ENCODE peak calls at places on chromosomes 4 and X, in five cellular contexts. L is adipocyte; X is NCI-H2081; C is CD8-positive, alpha-beta T cell; E is GM12891. M is an unnamed sample.

GRCh38 chrX:133645251-133645650 is 230.0 kb upstream of the GPC4 start:
- DNase-seq in X (no peak), L (peak; percentile 52), E (no peak), C (no peak), M (no peak)

GRCh38 chr4:95087657-95088455 is 330.1 kb downstream of the BMPR1B start:
- DNase-seq in L (peak; percentile 33), X (no peak), C (no peak), E (no peak), M (no peak)

GRCh38 chr4:120007171-120007894 is 59.3 kb downstream of the MAD2L1 start:
- DNase-seq in L (peak; percentile 84), E (no peak), C (no peak), X (no peak), M (no peak)

GRCh38 chrX:8453619-8454018 is 11.0 kb upstream of the VCX3B start:
- DNase-seq in C (no peak), E (no peak), L (no peak), X (no peak), M (no peak)

GRCh38 chr4:21452931-21453330 is 495.6 kb downstream of the KCNIP4 start:
- DNase-seq in E (no peak), C (no peak), L (no peak), X (no peak), M (no peak)

GRCh38 chr4:185039508-185040273 is 21.4 kb downstream of the HELT start:
- DNase-seq in X (peak; percentile 50), C (peak; percentile 47), L (peak; percentile 85), E (peak; percentile 42), M (peak; percentile 56)

GRCh38 chr4:1759818-1760223 is 33.3 kb upstream of the FGFR3 start:
- DNase-seq in X (no peak), L (no peak), C (no peak), E (no peak), M (no peak)

GRCh38 chr4:82201805-82202636 is 171.8 kb downstream of the HNRNPD start:
- DNase-seq in L (peak; percentile 51), X (peak; percentile 52), C (peak; percentile 37), E (no peak), M (no peak)

GRCh38 chr4:173332963-173333657 is 1.0 kb downstream of the HMGB2 start:
- DNase-seq in E (no peak), X (no peak), L (peak; percentile 10), C (no peak), M (no peak)

GRCh38 chr4:79042079-79042674 is 102.9 kb upstream of the PAQR3 start:
- DNase-seq in E (no peak), C (no peak), X (peak; percentile 50), L (peak; percentile 62), M (peak; percentile 10)

GRCh38 chrX:103215037-103215767 is at the start of gene BEX4:
- DNase-seq in X (peak; percentile 82), L (peak; percentile 83), E (peak; percentile 65), C (peak; percentile 80), M (peak; percentile 28)

GRCh38 chr4:147287588-147287890 is 193.4 kb upstream of the EDNRA start:
- DNase-seq in C (no peak), E (no peak), X (no peak), L (no peak), M (no peak)

M was measured in LNCaP clone FGC.